ENCODE peak calls at places on chromosomes 16 and 17, in nine cellular contexts. S, W, N, J, D, O, T, P and Q are unnamed samples.

GRCh38 chr16:51390877-51391276 is 239.8 kb upstream of the SALL1 start:
- DNase-seq in S (no peak), W (no peak), N (no peak), J (no peak), D (no peak), O (no peak), T (no peak), P (no peak), Q (no peak)

GRCh38 chr16:15502041-15502725 is 67.8 kb downstream of the BMERB1 start:
- DNase-seq in S (no peak), W (peak; percentile 98), N (no peak), J (no peak), D (no peak), O (no peak), T (peak; percentile 95), P (peak; percentile 96), Q (no peak)

GRCh38 chr16:26765087-26765486 is 301.6 kb upstream of the C16orf82 start:
- DNase-seq in S (no peak), W (no peak), N (no peak), J (no peak), D (no peak), O (no peak), T (no peak), P (no peak), Q (no peak)

GRCh38 chr17:35645923-35646322 is 58.8 kb downstream of the AP2B1 start:
- DNase-seq in S (no peak), W (no peak), N (no peak), J (no peak), D (no peak), O (no peak), T (no peak), P (peak; percentile 9), Q (no peak)

GRCh38 chr17:53032861-53033271 is 789.9 kb upstream of the KIF2B start:
- DNase-seq in S (peak; percentile 37), W (no peak), N (no peak), J (no peak), D (no peak), O (no peak), T (peak; percentile 4), P (peak; percentile 0), Q (no peak)

GRCh38 chr17:3594056-3594810 is 15.0 kb downstream of the TRPV1 start:
- DNase-seq in S (no peak), W (peak; percentile 70), N (no peak), J (peak; percentile 46), D (no peak), O (no peak), T (no peak), P (peak; percentile 84), Q (no peak)

GRCh38 chr17:12637015-12637414 is 28.7 kb upstream of the MYOCD start:
- DNase-seq in S (no peak), W (peak; percentile 99), N (no peak), J (no peak), D (peak; percentile 38), O (no peak), T (no peak), P (peak; percentile 99), Q (no peak)

GRCh38 chr17:78458739-78459335 is 80.4 kb downstream of the PGS1 start:
- DNase-seq in S (no peak), W (no peak), N (no peak), J (no peak), D (no peak), O (no peak), T (no peak), P (no peak), Q (no peak)

GRCh38 chr17:63999680-64000531 is 1.8 kb downstream of the PRR29 start:
- DNase-seq in S (no peak), W (no peak), N (no peak), J (no peak), D (no peak), O (peak; percentile 44), T (no peak), P (no peak), Q (no peak)

GRCh38 chr17:73283250-73283649 is 21.6 kb upstream of the CPSF4L start:
- DNase-seq in S (no peak), W (no peak), N (no peak), J (no peak), D (no peak), O (no peak), T (no peak), P (no peak), Q (no peak)

GRCh38 chr17:30964878-30965277 is 6.0 kb upstream of the RNF135 start:
- DNase-seq in S (no peak), W (peak; percentile 24), N (no peak), J (no peak), D (no peak), O (peak; percentile 4), T (no peak), P (peak; percentile 40), Q (no peak)

DNA sequence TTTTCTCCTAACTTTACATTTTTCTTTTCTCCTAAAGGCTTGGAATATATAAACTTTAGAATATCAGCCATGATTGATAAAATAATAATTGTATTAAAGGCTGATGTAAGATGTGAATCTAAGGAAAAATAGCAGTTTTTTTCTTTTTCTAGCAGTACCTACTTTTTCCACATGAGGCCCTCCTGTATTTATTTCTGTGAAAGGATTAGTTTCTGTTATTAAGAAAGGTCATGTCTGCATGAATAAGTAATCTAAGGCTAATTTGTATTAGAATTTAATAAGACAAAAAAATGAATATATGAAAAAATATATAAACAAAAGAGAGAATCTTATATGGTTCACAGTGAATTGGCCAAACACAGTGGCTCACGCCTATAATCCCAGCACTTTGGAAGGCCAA is 85.3 kb downstream of the STXBP4 start:
- DNase-seq in S (no peak), W (no peak), N (no peak), J (no peak), D (no peak), O (no peak), T (no peak), P (peak; percentile 13), Q (no peak)
- TF ChIP-seq CTCF in S (peak; percentile 8), W (peak; percentile 16), N (no peak), J (peak; percentile 42), D (no peak), O (peak; percentile 36), T (peak; percentile 40), P (peak; percentile 46), Q (no peak)

DNA sequence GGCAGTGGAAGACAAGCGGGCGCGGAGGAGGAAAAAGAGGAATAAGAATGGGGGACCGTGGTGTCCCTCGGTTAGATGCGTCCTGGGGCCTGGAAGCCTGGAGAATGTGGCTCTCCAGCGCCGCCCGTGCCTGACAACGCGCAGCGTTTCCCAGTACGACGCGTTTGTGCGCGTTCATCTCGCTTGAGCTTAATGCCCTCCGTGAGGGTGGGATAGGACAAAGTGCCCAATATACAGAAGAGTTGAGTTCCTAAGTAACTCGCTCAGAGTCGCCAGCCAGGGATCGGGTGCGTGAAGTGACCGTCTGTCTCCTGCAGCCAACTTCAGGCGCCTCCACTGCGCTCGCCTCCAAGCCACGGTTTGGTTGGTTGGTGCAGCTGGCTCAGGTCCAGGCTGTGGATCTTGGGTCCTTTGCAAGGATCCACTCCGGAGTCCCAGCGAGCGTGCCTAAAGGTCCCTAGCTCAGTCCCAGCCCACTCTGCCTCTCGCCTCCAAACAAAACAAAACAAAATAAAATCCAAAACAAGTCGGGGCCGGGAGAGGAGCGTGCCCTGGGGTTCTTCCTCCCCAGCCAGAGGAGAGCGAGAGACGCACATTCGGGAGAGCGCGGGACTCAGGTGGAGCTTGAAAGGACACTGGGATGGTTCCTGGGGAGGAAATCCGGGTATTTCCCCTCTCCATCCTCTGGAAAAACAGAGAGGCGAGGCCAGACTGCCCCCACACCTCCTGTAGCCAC is 951 bp downstream of the GALR2 start:
- DNase-seq in S (no peak), W (no peak), N (no peak), J (no peak), D (no peak), O (no peak), T (no peak), P (no peak), Q (no peak)
- TF ChIP-seq CTCF in S (no peak), W (no peak), N (no peak), J (no peak), D (no peak), O (no peak), T (no peak), P (no peak), Q (no peak)

GRCh38 chr17:28725166-28725659 is 820 bp downstream of the TLCD1 start:
- DNase-seq in S (peak; percentile 44), W (peak; percentile 47), N (no peak), J (no peak), D (no peak), O (no peak), T (peak; percentile 50), P (peak; percentile 65), Q (no peak)
- TF ChIP-seq CTCF in S (no peak), W (peak; percentile 19), N (no peak), J (no peak), D (no peak), O (no peak), T (no peak), P (no peak), Q (no peak)

GRCh38 chr17:20103454-20104448 is 94.6 kb downstream of the SPECC1 start:
- DNase-seq in S (no peak), W (no peak), N (no peak), J (peak; percentile 36), D (no peak), O (no peak), T (no peak), P (no peak), Q (no peak)

GRCh38 chr17:20111538-20111937 is 102.4 kb downstream of the SPECC1 start:
- DNase-seq in S (no peak), W (no peak), N (no peak), J (no peak), D (no peak), O (no peak), T (no peak), P (no peak), Q (no peak)

GRCh38 chr17:20109121-20109520 is 100.0 kb downstream of the SPECC1 start:
- DNase-seq in S (no peak), W (no peak), N (no peak), J (no peak), D (no peak), O (no peak), T (no peak), P (no peak), Q (no peak)

GRCh38 chr17:20105539-20106291 is 96.6 kb downstream of the SPECC1 start:
- DNase-seq in S (no peak), W (no peak), N (no peak), J (no peak), D (no peak), O (no peak), T (no peak), P (no peak), Q (no peak)
- TF ChIP-seq CTCF in S (no peak), W (no peak), N (no peak), J (no peak), D (no peak), O (no peak), T (no peak), P (no peak), Q (no peak)

GRCh38 chr16:67278773-67279295 is 498 bp upstream of the PLEKHG4 start:
- DNase-seq in S (peak; percentile 51), W (no peak), N (peak; percentile 29), J (no peak), D (no peak), O (peak; percentile 61), T (no peak), P (no peak), Q (no peak)
- TF ChIP-seq CTCF in S (peak; percentile 23), W (peak; percentile 44), N (no peak), J (no peak), D (no peak), O (peak; percentile 30), T (peak; percentile 66), P (peak; percentile 11), Q (no peak)

GRCh38 chr16:88610080-88610479 is 28.3 kb upstream of the IL17C start:
- DNase-seq in S (no peak), W (no peak), N (no peak), J (no peak), D (no peak), O (no peak), T (no peak), P (no peak), Q (no peak)
- TF ChIP-seq CTCF in S (no peak), W (peak; percentile 39), N (no peak), J (no peak), D (no peak), O (no peak), T (peak; percentile 33), P (peak; percentile 10), Q (no peak)